ENCODE peak calls at places on chromosome 1, in four cellular contexts. U, Y, M and A are unnamed samples.

GRCh38 chr1:234550341-234551031 is 59.5 kb downstream of the IRF2BP2 start:
- DNase-seq in U (no peak), Y (no peak), M (no peak), A (no peak)

GRCh38 chr1:94790246-94790645 is 29.9 kb upstream of the SLC44A3 start:
- DNase-seq in U (no peak), Y (no peak), M (no peak), A (no peak)

GRCh38 chr1:42183646-42184268 is 19.2 kb upstream of the GUCA2A start:
- DNase-seq in U (no peak), Y (no peak), M (no peak), A (no peak)

GRCh38 chr1:102103645-102104044 is 106.9 kb upstream of the OLFM3 start:
- DNase-seq in U (no peak), Y (no peak), M (no peak), A (no peak)

GRCh38 chr1:7380712-7381111 is 390.4 kb upstream of the VAMP3 start:
- DNase-seq in U (no peak), Y (no peak), M (no peak), A (no peak)

GRCh38 chr1:170734412-170735175 is 70.7 kb downstream of the PRRX1 start:
- DNase-seq in U (no peak), Y (no peak), M (no peak), A (no peak)

GRCh38 chr1:156429308-156430060 is 60.5 kb downstream of the RHBG start:
- DNase-seq in U (no peak), Y (no peak), M (no peak), A (no peak)

GRCh38 chr1:103788377-103788776 is 38.7 kb downstream of the AMY1C start:
- DNase-seq in U (no peak), Y (no peak), M (no peak), A (no peak)

GRCh38 chr1:108107658-108108057 is 92.5 kb downstream of the SLC25A24 start:
- DNase-seq in U (no peak), Y (no peak), M (no peak), A (no peak)

GRCh38 chr1:46370214-46370633 is 23.9 kb upstream of the FAAH start:
- DNase-seq in U (no peak), Y (no peak), M (peak; percentile 81), A (no peak)

DNA sequence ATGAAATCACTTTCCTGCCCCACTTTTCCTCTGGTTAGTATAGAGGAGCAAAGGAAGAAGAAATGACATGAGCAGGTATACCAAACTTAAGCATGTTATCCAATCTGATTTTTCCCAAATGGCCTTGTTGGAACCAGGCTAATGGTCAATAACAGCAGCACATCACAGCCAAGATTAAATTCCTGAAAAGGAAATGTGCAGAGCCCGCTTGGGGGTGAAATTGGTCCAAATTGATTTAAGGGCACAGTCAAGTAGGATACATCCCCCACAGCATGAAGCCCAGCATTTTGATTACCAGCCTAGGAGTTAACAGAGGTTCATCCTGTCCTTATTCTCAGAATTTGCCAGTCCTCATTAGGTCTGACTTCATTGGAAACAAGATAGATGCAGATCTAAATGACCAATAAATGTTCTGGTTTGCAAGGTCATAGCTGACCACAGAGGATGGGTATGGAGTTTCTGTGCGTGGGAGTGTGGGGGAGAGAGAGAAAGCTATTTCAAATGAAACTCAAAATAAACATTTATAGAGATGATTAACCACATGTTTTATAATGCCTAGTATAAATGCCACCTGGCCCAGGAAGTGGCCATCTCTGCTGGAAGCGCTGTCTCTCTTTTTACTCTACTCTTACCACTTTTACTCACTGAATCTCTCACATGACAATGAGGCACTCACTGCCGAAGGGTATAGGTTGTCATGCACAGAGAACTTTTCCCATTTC is 38.7 kb downstream of the RGS5 start:
- DNase-seq in U (no peak), Y (no peak), M (no peak), A (no peak)
- TF ChIP-seq ELF4 in U (no peak), Y (no peak), M (no peak), A (no peak)

GRCh38 chr1:232549998-232550397 is 79.9 kb downstream of the SIPA1L2 start:
- DNase-seq in U (no peak), Y (no peak), M (no peak), A (no peak)
- TF ChIP-seq ELF4 in U (no peak), Y (no peak), M (no peak), A (no peak)

GRCh38 chr1:70353038-70353437 is 1.5 kb downstream of the ANKRD13C start:
- DNase-seq in U (no peak), Y (no peak), M (no peak), A (no peak)

GRCh38 chr1:70358921-70359564 is 4.5 kb upstream of the ANKRD13C start:
- DNase-seq in U (no peak), Y (no peak), M (no peak), A (no peak)

GRCh38 chr1:70354332-70355110 is at the start of gene ANKRD13C:
- DNase-seq in U (peak; percentile 94), Y (peak; percentile 95), M (peak; percentile 94), A (peak; percentile 99)

GRCh38 chr1:70355111-70355407 is 537 bp upstream of the ANKRD13C start:
- DNase-seq in U (no peak), Y (no peak), M (no peak), A (no peak)

GRCh38 chr1:70353641-70354331 is 736 bp downstream of the ANKRD13C start:
- DNase-seq in U (peak; percentile 35), Y (peak; percentile 18), M (peak; percentile 35), A (peak; percentile 47)
- TF ChIP-seq ELF4 in U (no peak), Y (peak; percentile 37), M (no peak), A (no peak)

GRCh38 chr1:230818881-230819280 is 49.4 kb downstream of the C1orf198 start:
- DNase-seq in U (no peak), Y (no peak), M (no peak), A (no peak)
- TF ChIP-seq ELF4 in U (no peak), Y (no peak), M (no peak), A (no peak)

DNA sequence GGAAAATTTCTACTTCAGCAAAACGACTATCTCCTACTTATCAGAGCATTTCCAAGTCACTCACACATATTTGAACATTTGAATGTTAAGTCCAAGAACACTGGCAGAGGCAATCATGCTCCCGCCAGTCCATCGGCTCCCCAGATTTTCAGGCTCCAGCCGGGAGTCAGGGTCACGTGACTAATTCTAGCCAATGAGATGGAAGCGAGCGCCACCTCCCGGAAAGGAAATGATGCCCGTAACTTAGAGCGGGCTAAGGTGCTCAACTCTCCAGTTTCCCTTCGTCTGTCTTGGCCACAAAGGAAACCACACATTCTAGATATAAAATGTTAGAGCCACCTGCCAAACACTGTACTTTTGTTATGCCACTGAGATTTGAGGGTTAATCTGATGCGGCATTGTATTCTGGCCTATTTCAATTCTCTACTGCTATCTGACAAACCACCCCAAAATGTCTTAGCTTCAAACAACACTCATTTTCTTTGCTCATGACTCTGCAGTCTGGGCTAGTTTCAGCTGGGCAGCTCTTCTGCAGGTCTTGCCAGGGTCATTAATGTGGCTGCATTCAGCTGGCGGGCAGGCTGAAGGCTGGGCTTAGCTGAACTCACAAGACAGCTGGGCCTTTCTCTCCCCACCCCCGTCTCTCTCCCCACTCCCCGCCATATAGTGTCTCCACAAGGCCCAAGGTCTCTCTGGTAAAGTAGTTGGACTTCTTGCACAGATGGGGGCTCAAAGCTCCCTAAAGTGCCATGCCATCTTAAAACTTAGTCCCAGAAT is 16.5 kb upstream of the LHX4 start:
- DNase-seq in U (peak; percentile 65), Y (no peak), M (peak; percentile 100), A (no peak)
- TF ChIP-seq ELF4 in U (no peak), Y (no peak), M (no peak), A (no peak)

DNA sequence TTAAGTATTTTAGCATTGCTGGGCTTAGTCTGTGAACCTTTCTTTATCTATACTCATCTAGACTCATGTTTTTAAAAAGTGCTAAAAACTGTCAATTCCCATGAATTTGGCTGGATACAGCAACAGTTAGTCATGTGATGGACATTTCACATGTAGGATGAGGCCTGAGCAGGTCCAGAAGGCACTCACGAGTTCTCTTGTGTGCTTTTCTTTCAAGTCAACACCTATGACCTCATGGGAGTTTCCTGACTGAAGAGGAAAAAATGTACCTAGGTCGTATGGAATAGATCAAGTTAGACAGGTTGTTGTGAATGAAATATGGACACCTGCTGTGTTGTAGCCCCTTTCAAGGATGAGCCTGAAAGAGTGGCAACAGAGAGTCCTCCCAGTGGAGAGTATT is 394.2 kb downstream of the DUSP10 start:
- DNase-seq in U (no peak), Y (peak; percentile 1), M (no peak), A (no peak)
- TF ChIP-seq ELF4 in U (no peak), Y (no peak), M (no peak), A (no peak)

GRCh38 chr1:242199861-242200458 is 201.1 kb upstream of the MAP1LC3C start:
- DNase-seq in U (no peak), Y (no peak), M (no peak), A (no peak)

GRCh38 chr1:242196914-242197313 is 198.0 kb upstream of the MAP1LC3C start:
- DNase-seq in U (no peak), Y (no peak), M (no peak), A (no peak)

GRCh38 chr1:242196101-242196500 is 197.2 kb upstream of the MAP1LC3C start:
- DNase-seq in U (no peak), Y (no peak), M (no peak), A (no peak)

GRCh38 chr1:242198421-242198820 is 199.5 kb upstream of the MAP1LC3C start:
- DNase-seq in U (no peak), Y (no peak), M (no peak), A (no peak)

DNA sequence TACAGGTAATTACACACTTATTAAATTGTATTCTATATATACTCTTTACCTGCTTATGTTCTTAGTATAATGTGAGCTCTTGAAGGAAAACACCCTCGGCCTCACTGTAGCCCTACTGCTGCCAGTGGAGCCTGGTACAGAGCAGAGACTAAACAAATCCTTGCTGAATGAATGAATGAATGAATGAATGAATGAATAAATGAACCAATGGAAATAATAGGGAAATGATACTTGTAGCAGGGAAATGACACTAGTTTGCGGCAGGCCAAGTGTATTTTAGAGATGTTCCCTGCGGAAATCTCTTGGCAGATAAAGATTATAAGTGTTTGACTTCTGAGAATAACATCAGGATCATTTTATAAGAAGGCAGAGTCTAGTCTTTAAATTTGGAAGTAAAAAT is 199.0 kb upstream of the MAP1LC3C start:
- DNase-seq in U (no peak), Y (no peak), M (no peak), A (no peak)
- TF ChIP-seq ELF4 in U (no peak), Y (no peak), M (no peak), A (no peak)

GRCh38 chr1:38119000-38119399 is 72.4 kb upstream of the POU3F1 start:
- DNase-seq in U (no peak), Y (no peak), M (no peak), A (no peak)
- TF ChIP-seq ELF4 in U (no peak), Y (no peak), M (no peak), A (no peak)